ENCODE peak calls at places on chromosomes 13 and 19, in seven cellular contexts. V is nephron progenitor cell; E is CD4-positive, alpha-beta T cell; B is B cell; L is astrocyte of the spinal cord; S is tibial nerve; T is astrocyte. X is an unnamed sample.

GRCh38 chr13:102289606-102290005 is 112.2 kb downstream of the FGF14 start:
- DNase-seq in E (no peak), L (no peak), V (no peak), T (no peak), B (no peak), S (no peak), X (no peak)

GRCh38 chr13:94878721-94879120 is 166.4 kb upstream of the SOX21 start:
- DNase-seq in V (no peak), T (no peak), E (no peak), B (no peak), L (no peak), S (no peak), X (no peak)

GRCh38 chr13:100646871-100647270 is 27.7 kb downstream of the TMTC4 start:
- DNase-seq in V (no peak), E (no peak), S (no peak), L (no peak), B (no peak), T (no peak), X (no peak)

GRCh38 chr19:2249880-2250764 is 999 bp downstream of the AMH start:
- DNase-seq in S (no peak), V (no peak), L (no peak), T (no peak), E (no peak), B (no peak), X (no peak)

GRCh38 chr13:76732367-76732766 is 153.8 kb downstream of the KCTD12 start:
- DNase-seq in L (no peak), T (no peak), S (no peak), V (no peak), E (no peak), B (no peak), X (no peak)

GRCh38 chr19:45676851-45677263 is 8.8 kb downstream of the GIPR start:
- DNase-seq in E (peak), S (no peak), L (no peak), T (no peak), B (peak), V (no peak), X (peak)

GRCh38 chr19:38264486-38265212 is at the start of gene SPINT2:
- DNase-seq in E (peak), S (no peak), L (no peak), T (no peak), V (peak), B (peak), X (no peak)

GRCh38 chr13:80469841-80470378 is 129.0 kb upstream of the SPRY2 start:
- DNase-seq in S (peak), E (no peak), T (peak), B (no peak), L (peak), V (no peak), X (no peak)

GRCh38 chr19:33231511-33231910 is 5.9 kb upstream of the SLC7A10 start:
- DNase-seq in L (no peak), T (no peak), B (no peak), S (no peak), E (no peak), V (no peak), X (no peak)

GRCh38 chr19:44592451-44592890 is 20.9 kb upstream of the IGSF23 start:
- DNase-seq in T (peak), L (no peak), V (no peak), B (no peak), E (no peak), S (no peak), X (no peak)

GRCh38 chr13:73138276-73138950 is 79.6 kb downstream of the KLF5 start:
- DNase-seq in L (peak), E (no peak), S (no peak), B (no peak), V (peak), T (peak), X (no peak)

GRCh38 chr13:28533049-28533436 is 38.1 kb upstream of the FLT1 start:
- DNase-seq in B (no peak), E (no peak), T (no peak), S (no peak), L (no peak), V (no peak), X (no peak)
- TF ChIP-seq CTCF in B (no peak), E (no peak), T (no peak), S (no peak), L (no peak), V (no peak), X (no peak)

GRCh38 chr13:19959141-19959830 is 759 bp downstream of the ZMYM2 start:
- DNase-seq in E (peak), T (peak), L (peak), B (peak), S (peak), V (peak), X (peak)
- TF ChIP-seq CTCF in E (no peak), T (no peak), L (no peak), B (no peak), S (no peak), V (no peak), X (no peak)

GRCh38 chr19:17098326-17098725 is 22.7 kb downstream of the MYO9B start:
- DNase-seq in B (no peak), L (no peak), E (no peak), T (no peak), V (no peak), S (no peak), X (no peak)
- TF ChIP-seq CTCF in B (no peak), L (no peak), E (no peak), T (no peak), V (no peak), S (no peak), X (no peak)

DNA sequence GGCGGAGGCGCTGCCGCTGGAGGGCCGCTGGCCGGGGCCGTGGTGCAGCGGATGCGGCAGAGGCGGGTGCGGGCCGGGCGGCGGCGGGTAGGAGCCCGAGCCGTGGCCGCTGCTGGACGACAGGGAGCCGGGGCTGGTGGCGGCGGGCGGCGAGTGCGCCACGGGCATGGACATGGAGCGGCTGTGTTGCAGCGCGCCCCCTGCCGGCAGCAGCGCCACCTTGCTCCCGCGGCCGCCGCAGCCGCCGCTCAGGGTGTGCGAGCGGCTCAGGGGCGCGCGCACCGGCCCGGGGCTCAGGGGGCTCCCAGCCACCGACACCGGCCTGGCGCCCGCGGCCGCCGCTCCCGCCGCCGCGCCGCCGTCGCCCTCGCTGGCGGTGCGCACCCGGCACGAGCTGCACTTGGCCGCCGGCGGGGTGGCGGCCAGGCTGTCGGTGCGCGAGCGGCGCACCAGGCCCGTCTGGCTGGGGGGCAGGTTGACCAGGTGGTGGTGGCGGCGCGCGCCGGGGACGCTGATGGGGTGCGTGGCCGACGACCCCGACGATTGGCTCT is 1.7 kb downstream of the IRS2 start:
- DNase-seq in E (peak), S (peak), L (peak), B (peak), T (peak), V (peak), X (peak)
- TF ChIP-seq CTCF in E (no peak), S (peak), L (peak), B (peak), T (no peak), V (no peak), X (peak)

GRCh38 chr19:1177322-1178114 is 3.5 kb upstream of the SBNO2 start:
- DNase-seq in T (peak), B (no peak), L (peak), S (no peak), E (no peak), V (no peak), X (no peak)
- TF ChIP-seq CTCF in T (no peak), B (no peak), L (peak), S (no peak), E (no peak), V (no peak), X (no peak)

GRCh38 chr19:30855475-30855874 is 483.3 kb downstream of the ZNF536 start:
- DNase-seq in V (peak), L (no peak), S (no peak), E (no peak), B (no peak), T (no peak), X (no peak)

GRCh38 chr19:30857966-30858490 is 485.8 kb downstream of the ZNF536 start:
- DNase-seq in B (no peak), L (no peak), S (no peak), E (no peak), V (no peak), T (no peak), X (no peak)

GRCh38 chr19:30856786-30857185 is 484.6 kb downstream of the ZNF536 start:
- DNase-seq in B (no peak), E (no peak), S (no peak), V (no peak), L (no peak), T (no peak), X (no peak)

GRCh38 chr19:30857388-30857787 is 485.2 kb downstream of the ZNF536 start:
- DNase-seq in B (no peak), E (no peak), S (no peak), L (no peak), V (no peak), T (no peak), X (no peak)

DNA sequence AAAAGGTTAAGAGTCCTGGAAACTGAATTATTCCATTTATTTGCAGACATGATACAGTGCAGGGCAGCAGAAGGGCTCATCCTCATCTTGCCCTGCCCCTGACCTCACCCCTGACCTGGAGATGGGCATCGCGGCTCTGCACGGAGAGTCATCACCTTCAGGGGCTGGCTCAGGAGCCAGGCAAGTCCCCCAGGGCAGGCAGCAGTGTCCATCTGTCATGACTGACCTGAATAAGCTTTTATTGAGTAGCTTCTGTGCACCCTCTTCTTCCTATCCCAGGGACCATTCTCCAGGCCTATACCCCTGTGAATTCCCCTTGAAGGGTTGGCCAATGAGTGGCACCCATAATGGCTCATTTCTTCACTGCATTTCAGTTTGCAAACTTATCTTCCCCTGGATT is 484.2 kb downstream of the ZNF536 start:
- DNase-seq in E (no peak), T (no peak), V (no peak), B (no peak), S (no peak), L (no peak), X (no peak)
- TF ChIP-seq CTCF in E (no peak), T (no peak), V (no peak), B (no peak), S (no peak), L (no peak), X (no peak)

DNA sequence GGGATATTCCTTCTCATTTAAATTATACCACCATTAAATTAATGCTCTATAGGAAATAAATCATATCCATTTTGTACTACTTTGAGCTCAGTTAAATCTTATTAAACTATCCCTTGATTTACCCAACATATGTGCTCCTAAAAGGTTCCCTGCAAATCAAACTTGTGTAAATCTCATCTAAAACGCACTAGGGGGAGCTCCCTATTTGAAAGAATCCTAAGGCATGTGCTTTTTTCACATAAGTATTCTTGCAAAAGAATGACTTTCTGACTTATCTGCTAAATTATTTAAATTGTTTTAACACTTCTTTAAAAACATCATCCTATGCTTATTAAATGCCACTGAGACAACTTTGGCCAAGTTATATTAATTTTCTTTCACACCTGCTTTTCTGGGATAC is 7.9 kb downstream of the INTS6 start:
- DNase-seq in S (no peak), V (no peak), B (no peak), E (no peak), L (peak), T (peak), X (no peak)
- TF ChIP-seq CTCF in S (no peak), V (no peak), B (peak), E (peak), L (peak), T (no peak), X (no peak)

GRCh38 chr19:49616532-49616931 is 23.4 kb downstream of the RRAS start:
- DNase-seq in V (no peak), E (no peak), T (no peak), L (no peak), B (no peak), S (no peak), X (no peak)

GRCh38 chr19:49615861-49616260 is 24.1 kb downstream of the RRAS start:
- DNase-seq in T (no peak), V (no peak), L (no peak), B (no peak), E (no peak), S (no peak), X (no peak)

GRCh38 chr19:49616945-49617344 is 23.0 kb downstream of the RRAS start:
- DNase-seq in T (no peak), V (no peak), L (no peak), S (no peak), B (no peak), E (no peak), X (no peak)

GRCh38 chr19:49613374-49613773 is 22.4 kb downstream of the PRR12 start:
- DNase-seq in B (no peak), S (no peak), V (no peak), L (no peak), E (no peak), T (no peak), X (no peak)

GRCh38 chr19:49614096-49614857 is 23.3 kb downstream of the PRR12 start:
- DNase-seq in T (peak), E (no peak), V (no peak), S (no peak), L (peak), B (no peak), X (peak)
- TF ChIP-seq CTCF in T (no peak), E (no peak), V (no peak), S (no peak), L (peak), B (no peak), X (no peak)